ENCODE peak calls at places on chromosomes 2 and 18, in ten cellular contexts. N is GM12892; W is activated CD4-positive, alpha-beta T cell treated with anti-CD3 and anti-CD28 coated beads, Interleukin-2, amount 10 ng/mL, durations not matched to agents 7 days and 5 days; Z is HS-5; E is stomach; L is AG20443; K is activated naive CD8-positive, alpha-beta T cell treated with anti-CD3 and anti-CD28 coated beads, Interleukin-2, amount 50 U/mL, for 16 hours; T is aorta; F is T-helper 9 cell; M is NCI-H226. X is an unnamed sample.

GRCh38 chr2:118186110-118186857 is 98.0 kb downstream of the INSIG2 start:
- DNase-seq in Z (peak), F (peak), T (peak), L (peak), M (peak), E (peak), K (peak), W (peak), N (peak), X (no peak)

GRCh38 chr2:204673877-204674276 is 128.6 kb downstream of the PARD3B start:
- DNase-seq in N (no peak), M (peak), K (no peak), E (no peak), W (no peak), T (no peak), L (peak), F (no peak), Z (peak), X (peak)

GRCh38 chr18:55250729-55251128 is 291.5 kb upstream of the CCDC68 start:
- DNase-seq in N (no peak), K (no peak), F (no peak), T (no peak), E (no peak), W (no peak), Z (no peak), M (peak), L (no peak), X (peak)

GRCh38 chr18:48773821-48774220 is 176.9 kb downstream of the SMAD7 start:
- DNase-seq in T (no peak), L (no peak), W (no peak), E (no peak), K (no peak), N (no peak), M (no peak), F (no peak), Z (no peak), X (no peak)

GRCh38 chr18:50528806-50529205 is 31.1 kb upstream of the MAPK4 start:
- DNase-seq in T (no peak), F (no peak), K (no peak), E (no peak), W (no peak), Z (no peak), N (no peak), L (no peak), M (no peak), X (no peak)

GRCh38 chr2:178924817-178925216 is 117.6 kb upstream of the TTN start:
- DNase-seq in E (no peak), K (no peak), Z (no peak), T (no peak), W (no peak), M (no peak), L (no peak), N (no peak), F (no peak), X (no peak)

GRCh38 chr18:32840962-32841361 is 68.1 kb upstream of the KLHL14 start:
- DNase-seq in L (no peak), T (no peak), N (no peak), Z (no peak), K (no peak), E (no peak), W (no peak), F (no peak), M (no peak), X (no peak)

GRCh38 chr2:100285691-100286090 is 36.6 kb downstream of the LONRF2 start:
- DNase-seq in F (no peak), K (no peak), T (no peak), E (no peak), Z (no peak), N (no peak), W (no peak), M (peak), L (no peak), X (no peak)

GRCh38 chr2:175631247-175631628 is 370.8 kb downstream of the LNPK start:
- DNase-seq in W (no peak), N (no peak), K (no peak), L (no peak), F (no peak), E (no peak), T (no peak), Z (peak), M (no peak), X (peak)

GRCh38 chr2:85413592-85414421 is 3.6 kb upstream of the CAPG start:
- DNase-seq in M (no peak), F (no peak), K (no peak), W (peak), Z (no peak), L (peak), E (peak), N (no peak), T (peak), X (peak)

GRCh38 chr18:60965856-60966255 is 367.4 kb upstream of the CDH20 start:
- DNase-seq in W (no peak), N (no peak), K (no peak), F (no peak), L (no peak), M (no peak), Z (no peak), T (no peak), E (no peak), X (no peak)

GRCh38 chr2:215059724-215060123 is 78.7 kb downstream of the ABCA12 start:
- DNase-seq in K (no peak), E (no peak), W (no peak), M (peak), T (no peak), F (no peak), N (no peak), L (no peak), Z (peak), X (no peak)

X was measured in foreskin keratinocyte.